ENCODE peak calls at places on chromosomes 2 and 18, in six cellular contexts. P, B, O, A, J and Q are unnamed samples. For H3K4me1, the result is how much of the 10 kb centered on the place peaks cover.

GRCh38 chr2:66433945-66434678 is 813 bp upstream of the MEIS1 start:
- DNase-seq in P (peak), B (peak), O (peak), A (no peak), J (peak), Q (no peak)

GRCh38 chr2:96245609-96246390 is 20.0 kb downstream of the TMEM127 start:
- DNase-seq in P (no peak), B (no peak), O (peak), A (no peak), J (no peak), Q (no peak)

GRCh38 chr2:178764097-178764496 is 43.1 kb downstream of the TTN start:
- DNase-seq in P (peak), B (no peak), O (no peak), A (no peak), J (no peak), Q (no peak)

GRCh38 chr2:20487392-20488135 is 40.7 kb downstream of the RHOB start:
- DNase-seq in P (no peak), B (no peak), O (no peak), A (no peak), J (peak), Q (no peak)

GRCh38 chr2:33236457-33236856 is 240.0 kb upstream of the RASGRP3 start:
- DNase-seq in P (peak), B (no peak), O (no peak), A (no peak), J (no peak), Q (no peak)

GRCh38 chr18:58067611-58068010 is 23.6 kb downstream of the NEDD4L start:
- DNase-seq in P (peak), B (no peak), O (no peak), A (no peak), J (no peak), Q (no peak)

GRCh38 chr2:151111599-151112278 is 149.9 kb downstream of the RBM43 start:
- DNase-seq in P (peak), B (no peak), O (peak), A (no peak), J (no peak), Q (no peak)

GRCh38 chr2:14634223-14634884 is 1.8 kb downstream of the LRATD1 start:
- DNase-seq in P (peak), B (peak), O (peak), A (peak), J (peak), Q (peak)

GRCh38 chr2:217614498-217614897 is 388.3 kb downstream of the TNS1 start:
- DNase-seq in P (no peak), B (no peak), O (no peak), A (no peak), J (no peak), Q (no peak)

GRCh38 chr2:170696948-170697347 is 18.2 kb upstream of the SP5 start:
- DNase-seq in P (no peak), B (no peak), O (no peak), A (no peak), J (no peak), Q (no peak)

GRCh38 chr2:109481196-109481555 is 132.6 kb downstream of the SEPTIN10 start:
- DNase-seq in P (peak), B (peak), O (no peak), A (no peak), J (no peak), Q (no peak)

GRCh38 chr18:66571845-66572244 is 32.0 kb downstream of the CDH19 start:
- DNase-seq in P (no peak), B (no peak), O (no peak), A (no peak), J (no peak), Q (no peak)

GRCh38 chr18:11839556-11839955 is 11.7 kb upstream of the CHMP1B start:
- DNase-seq in P (no peak), B (no peak), O (no peak), A (no peak), J (no peak), Q (no peak)

GRCh38 chr2:46849741-46850474 is 65.7 kb downstream of the MCFD2 start:
- DNase-seq in P (peak), B (no peak), O (peak), A (no peak), J (peak), Q (no peak)

GRCh38 chr2:12105180-12105579 is 358.7 kb downstream of the LPIN1 start:
- DNase-seq in P (no peak), B (no peak), O (no peak), A (no peak), J (no peak), Q (no peak)

GRCh38 chr2:9896216-9896615 is 52.9 kb downstream of the TAF1B start:
- DNase-seq in P (no peak), B (no peak), O (no peak), A (no peak), J (no peak), Q (no peak)

GRCh38 chr2:98446850-98447249 is 2.2 kb downstream of the INPP4A start:
- DNase-seq in P (no peak), B (no peak), O (no peak), A (no peak), J (no peak), Q (no peak)

GRCh38 chr2:211836409-211836808 is 702.2 kb downstream of the ERBB4 start:
- DNase-seq in P (peak), B (no peak), O (no peak), A (no peak), J (no peak), Q (no peak)

GRCh38 chr2:37676274-37676673 is 4.8 kb upstream of the CDC42EP3 start:
- DNase-seq in P (peak), B (no peak), O (no peak), A (no peak), J (no peak), Q (no peak)

GRCh38 chr18:38790786-38791185 is 1225.2 kb upstream of the CELF4 start:
- DNase-seq in P (no peak), B (no peak), O (no peak), A (no peak), J (no peak), Q (no peak)

GRCh38 chr2:241966671-241967070 is 97.1 kb downstream of the RTP5 start:
- DNase-seq in P (no peak), B (no peak), O (no peak), A (no peak), J (no peak), Q (no peak)

GRCh38 chr18:29378739-29379138 is 1201.8 kb upstream of the CDH2 start:
- DNase-seq in P (peak), B (no peak), O (no peak), A (no peak), J (no peak), Q (no peak)

GRCh38 chr2:69797235-69797634 is 32.2 kb upstream of the GMCL1 start:
- DNase-seq in P (no peak), B (no peak), O (no peak), A (no peak), J (no peak), Q (no peak)

GRCh38 chr2:174682578-174683391 is 81.5 kb downstream of the CHRNA1 start:
- DNase-seq in P (no peak), B (peak), O (peak), A (peak), J (peak), Q (peak)

GRCh38 chr18:37107748-37108522 is 279.0 kb downstream of the KIAA1328 start:
- DNase-seq in P (no peak), B (no peak), O (no peak), A (no peak), J (no peak), Q (no peak)

GRCh38 chr2:142603761-142604160 is 273.7 kb upstream of the KYNU start:
- DNase-seq in P (peak), B (no peak), O (no peak), A (no peak), J (no peak), Q (no peak)

GRCh38 chr18:74742573-74742972 is 144.9 kb downstream of the ZNF407 start:
- DNase-seq in P (no peak), B (no peak), O (no peak), A (no peak), J (no peak), Q (no peak)

GRCh38 chr2:200864206-200864976 is at the start of gene CLK1:
- DNase-seq in P (peak), B (peak), O (peak), A (peak), J (peak), Q (peak)

GRCh38 chr2:176652300-176653182 is 383.3 kb downstream of the MTX2 start:
- DNase-seq in P (peak), B (no peak), O (no peak), A (no peak), J (no peak), Q (no peak)

GRCh38 chr18:50405582-50406271 is 30.9 kb downstream of the SKA1 start:
- DNase-seq in P (no peak), B (no peak), O (no peak), A (no peak), J (no peak), Q (no peak)

GRCh38 chr2:72759755-72760154 is 66.1 kb downstream of the EXOC6B start:
- DNase-seq in P (no peak), B (no peak), O (no peak), A (no peak), J (no peak), Q (no peak)

GRCh38 chr2:241865957-241866858 is 3.3 kb upstream of the RTP5 start:
- DNase-seq in P (no peak), B (no peak), O (no peak), A (no peak), J (no peak), Q (no peak)

GRCh38 chr2:84306361-84306760 is 152.7 kb downstream of the SUCLG1 start:
- DNase-seq in P (no peak), B (no peak), O (no peak), A (no peak), J (no peak), Q (no peak)

GRCh38 chr2:216109962-216110614 is 940 bp downstream of the XRCC5 start:
- DNase-seq in P (peak), B (no peak), O (no peak), A (no peak), J (no peak), Q (no peak)

GRCh38 chr18:36158261-36158867 is 28.7 kb downstream of the ELP2 start:
- DNase-seq in P (no peak), B (no peak), O (no peak), A (no peak), J (no peak), Q (no peak)

GRCh38 chr2:173898996-173899395 is 66.2 kb downstream of the SP3 start:
- DNase-seq in P (no peak), B (no peak), O (no peak), A (no peak), J (no peak), Q (no peak)

GRCh38 chr18:3620146-3621119 is 170.5 kb downstream of the TGIF1 start:
- DNase-seq in P (no peak), B (no peak), O (no peak), A (no peak), J (no peak), Q (no peak)

DNA sequence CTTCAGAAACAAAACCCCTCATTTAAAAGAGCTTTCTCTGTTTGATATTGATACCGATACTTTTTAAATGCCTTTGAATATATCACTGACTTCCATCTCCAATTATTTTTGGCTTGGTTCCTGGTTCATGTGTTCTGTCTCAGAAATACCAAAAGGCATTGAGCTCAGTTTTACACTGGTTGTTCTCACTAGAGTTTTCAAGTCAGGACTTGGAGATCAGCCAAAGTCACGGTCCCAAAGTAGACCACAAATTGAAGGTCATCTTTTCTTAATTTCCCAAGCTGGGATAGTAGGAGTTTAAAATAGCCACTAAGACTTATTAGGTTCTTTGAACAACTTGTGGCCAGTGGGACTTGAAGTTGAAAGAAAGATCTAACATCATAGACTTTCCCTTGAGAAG is 24.2 kb downstream of the DHRS9 start:
- DNase-seq in P (no peak), B (no peak), O (no peak), A (no peak), J (no peak), Q (no peak)
- H3K4me1 ChIP-seq in P (under half), B (under half), O (under half), A (under half), J (under half), Q (under half)

GRCh38 chr2:107936427-107937359 is 49.6 kb upstream of the SLC5A7 start:
- DNase-seq in P (peak), B (no peak), O (peak), A (no peak), J (no peak), Q (no peak)
- TF ChIP-seq CTCF in P (peak), B (no peak), O (peak), A (peak), J (no peak), Q (peak)

GRCh38 chr2:148660999-148661398 is 16.4 kb downstream of the EPC2 start:
- DNase-seq in P (peak), B (no peak), O (no peak), A (no peak), J (no peak), Q (no peak)
- H3K4me1 ChIP-seq in P (under half), B (under half), O (under half), A (under half), J (under half), Q (under half)

GRCh38 chr18:55229682-55230081 is 270.4 kb upstream of the CCDC68 start:
- DNase-seq in P (peak), B (no peak), O (no peak), A (no peak), J (no peak), Q (no peak)

GRCh38 chr18:55228191-55228590 is 268.9 kb upstream of the CCDC68 start:
- DNase-seq in P (no peak), B (no peak), O (peak), A (no peak), J (no peak), Q (no peak)

GRCh38 chr18:55232506-55232905 is 273.2 kb upstream of the CCDC68 start:
- DNase-seq in P (no peak), B (no peak), O (no peak), A (no peak), J (no peak), Q (no peak)

GRCh38 chr18:55224086-55224625 is 264.9 kb upstream of the CCDC68 start:
- DNase-seq in P (no peak), B (no peak), O (no peak), A (no peak), J (no peak), Q (no peak)

DNA sequence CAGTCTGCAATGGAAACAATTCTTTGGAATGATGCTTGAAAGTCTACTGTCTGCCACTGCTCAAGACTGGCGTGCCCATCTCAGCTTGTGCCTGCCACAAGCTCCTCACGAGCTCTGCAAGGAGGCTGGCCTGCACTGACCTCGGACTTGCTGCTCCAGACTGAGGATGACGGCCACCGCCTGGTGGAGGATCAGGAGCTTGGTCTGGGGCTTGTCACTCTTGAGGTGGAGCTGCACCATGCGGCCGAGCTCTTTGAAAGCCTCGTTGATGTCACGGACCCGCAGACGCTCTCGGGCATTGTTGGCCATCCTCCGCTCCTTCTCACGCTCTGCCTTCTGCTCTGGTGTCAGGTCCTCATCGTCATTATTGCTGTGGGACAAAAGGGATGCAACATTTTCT is 269.4 kb upstream of the CCDC68 start:
- DNase-seq in P (no peak), B (no peak), O (no peak), A (no peak), J (no peak), Q (no peak)
- TF ChIP-seq CTCF in P (no peak), B (no peak), O (no peak), A (no peak), J (no peak), Q (no peak)

DNA sequence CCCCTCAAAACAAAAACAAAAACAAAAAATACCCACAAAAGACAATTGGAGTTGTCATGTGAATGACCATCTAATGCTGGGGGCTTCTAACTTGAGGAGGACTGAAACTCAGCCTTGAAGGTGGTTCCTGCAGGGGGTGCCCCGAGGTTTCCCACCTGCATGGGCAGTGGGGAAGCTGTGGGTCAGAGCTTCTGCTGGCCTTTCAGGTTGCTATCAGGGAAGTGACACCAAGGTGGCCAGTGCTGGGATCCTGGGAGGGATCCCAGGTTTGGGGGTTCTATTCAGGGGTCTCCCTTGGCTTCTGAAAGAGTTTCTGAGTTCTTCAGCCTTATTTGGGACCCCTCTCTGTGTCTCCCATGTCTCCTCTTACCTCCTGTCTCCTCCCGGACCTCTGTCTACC is 62.8 kb downstream of the LDLRAD4 start:
- DNase-seq in P (no peak), B (no peak), O (no peak), A (no peak), J (no peak), Q (no peak)
- H3K4me1 ChIP-seq in P (under half), B (under half), O (under half), A (under half), J (under half), Q (under half)

GRCh38 chr2:101001713-101002561 is at the start of gene RPL31:
- DNase-seq in P (peak), B (peak), O (peak), A (peak), J (peak), Q (peak)
- TF ChIP-seq CTCF in P (no peak), B (no peak), O (no peak), A (no peak), J (no peak), Q (no peak)

DNA sequence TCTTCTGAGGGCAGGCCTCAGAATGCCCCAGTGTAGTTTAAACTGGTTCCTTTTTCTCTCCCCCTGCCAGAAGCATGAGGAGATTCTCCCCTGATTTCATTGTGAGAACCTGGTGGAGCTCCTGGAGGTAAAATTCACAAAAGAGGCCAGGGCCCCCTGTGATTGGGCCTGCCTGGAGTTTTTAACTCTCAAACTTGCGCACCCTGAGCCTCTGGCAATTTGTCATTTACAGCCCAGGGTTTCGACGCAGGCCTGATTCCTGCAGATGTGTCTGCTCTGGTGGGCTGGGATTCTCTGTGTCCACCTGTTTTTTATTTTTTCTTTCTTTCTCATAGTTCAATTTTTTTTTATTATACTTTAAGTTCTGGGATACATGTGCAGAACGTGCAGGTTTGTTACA is 157.9 kb downstream of the ASB1 start:
- DNase-seq in P (no peak), B (no peak), O (no peak), A (no peak), J (no peak), Q (no peak)
- H3K4me1 ChIP-seq in P (under half), B (under half), O (under half), A (under half), J (under half), Q (under half)

DNA sequence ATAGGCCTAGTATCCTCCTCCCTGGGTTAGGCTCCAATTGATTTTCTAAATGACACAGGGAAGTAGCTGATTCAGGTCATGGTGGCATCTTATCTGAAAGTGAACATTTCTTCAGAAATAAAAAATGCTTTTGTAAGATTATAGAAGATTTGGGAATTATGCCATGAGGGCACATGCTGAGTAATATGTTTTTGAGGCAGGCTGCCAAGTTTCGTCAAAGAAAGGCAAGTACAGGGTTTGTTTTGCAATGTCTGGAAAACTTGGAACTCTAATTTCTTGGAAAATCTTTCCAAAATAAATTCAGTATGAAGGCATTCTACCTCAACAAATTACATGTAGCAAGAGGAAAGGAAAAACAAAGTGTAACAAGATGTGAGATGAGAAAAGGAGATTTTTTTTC is 167.6 kb downstream of the PLCL1 start:
- DNase-seq in P (peak), B (peak), O (peak), A (no peak), J (peak), Q (peak)
- TF ChIP-seq CTCF in P (no peak), B (no peak), O (no peak), A (no peak), J (no peak), Q (no peak)

DNA sequence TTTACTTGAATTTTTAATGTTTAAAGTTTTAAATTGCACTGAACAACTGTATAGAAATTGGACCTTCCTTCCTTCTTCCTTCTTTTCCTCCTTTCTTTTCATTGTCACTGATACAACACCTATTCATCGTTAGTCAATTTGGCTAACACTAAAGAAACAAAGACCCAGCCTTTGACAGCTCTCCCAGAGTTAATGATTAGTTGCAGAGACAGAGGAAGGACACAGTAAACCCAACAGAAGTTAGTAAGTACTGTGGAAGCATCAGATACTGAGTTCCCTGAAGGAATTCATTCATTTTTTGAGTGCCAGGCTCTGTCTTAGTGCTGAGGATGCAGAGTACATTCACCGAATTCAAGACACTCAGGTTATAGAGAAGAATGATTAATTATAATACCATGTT is 77.9 kb upstream of the RAB27B start:
- DNase-seq in P (no peak), B (no peak), O (no peak), A (no peak), J (no peak), Q (no peak)
- H3K4me1 ChIP-seq in P (under half), B (under half), O (under half), A (under half), J (under half), Q (under half)

DNA sequence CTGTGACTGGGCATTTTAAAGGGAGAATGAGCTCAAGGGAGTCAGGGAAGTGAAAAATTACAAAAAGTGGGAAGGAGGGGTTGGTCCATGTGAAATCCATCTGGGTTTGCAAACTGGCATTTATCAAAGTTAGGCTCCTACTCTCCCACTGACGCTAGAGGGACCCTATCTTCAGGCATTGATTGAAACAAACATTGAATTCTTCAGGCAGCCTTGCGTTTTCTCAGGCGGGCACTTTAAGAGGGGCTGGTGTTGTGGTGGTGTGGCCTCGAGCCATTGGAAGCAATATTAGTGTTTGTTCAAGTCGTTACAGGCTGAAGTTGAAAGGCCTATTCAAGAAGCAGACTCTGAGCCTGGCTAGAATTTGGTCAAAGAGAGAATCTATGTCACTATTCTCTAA is 36.6 kb downstream of the STON1 start:
- DNase-seq in P (no peak), B (no peak), O (peak), A (no peak), J (no peak), Q (no peak)
- TF ChIP-seq CTCF in P (peak), B (no peak), O (peak), A (no peak), J (peak), Q (no peak)